ENCODE peak calls at places on chromosomes 1 and 21, in four cellular contexts. One of them, this sample, is unnamed.

GRCh38 chr1:24459551-24460266 is 42.9 kb upstream of the RCAN3 start:
- DNase-seq in CD8-positive, alpha-beta T cell: no peak
- DNase-seq in H9: no peak
- DNase-seq in prostate gland: no peak
- DNase-seq in this sample: no peak

GRCh38 chr1:189708674-189709073 is 769.0 kb downstream of the BRINP3 start:
- DNase-seq in CD8-positive, alpha-beta T cell: no peak
- DNase-seq in H9: peak; percentile 57
- DNase-seq in prostate gland: no peak
- DNase-seq in this sample: no peak

GRCh38 chr1:12458571-12458970 is 159.4 kb downstream of the DHRS3 start:
- DNase-seq in CD8-positive, alpha-beta T cell: no peak
- DNase-seq in H9: no peak
- DNase-seq in prostate gland: no peak
- DNase-seq in this sample: no peak

GRCh38 chr1:16237343-16237830 is 404 bp upstream of the CPLANE2 start:
- DNase-seq in CD8-positive, alpha-beta T cell: no peak
- DNase-seq in H9: no peak
- DNase-seq in prostate gland: no peak
- DNase-seq in this sample: no peak

GRCh38 chr1:61449410-61449809 is 275.5 kb downstream of the TM2D1 start:
- DNase-seq in CD8-positive, alpha-beta T cell: no peak
- DNase-seq in H9: no peak
- DNase-seq in prostate gland: no peak
- DNase-seq in this sample: no peak

GRCh38 chr1:17359031-17359430 is 13.0 kb upstream of the PADI6 start:
- DNase-seq in CD8-positive, alpha-beta T cell: no peak
- DNase-seq in H9: peak; percentile 52
- DNase-seq in prostate gland: no peak
- DNase-seq in this sample: no peak

GRCh38 chr1:28074892-28075511 is 13.4 kb downstream of the EYA3 start:
- DNase-seq in CD8-positive, alpha-beta T cell: no peak
- DNase-seq in H9: no peak
- DNase-seq in prostate gland: no peak
- DNase-seq in this sample: no peak

GRCh38 chr1:153597206-153597605 is 15.7 kb downstream of the S100A16 start:
- DNase-seq in CD8-positive, alpha-beta T cell: no peak
- DNase-seq in H9: no peak
- DNase-seq in prostate gland: no peak
- DNase-seq in this sample: no peak

GRCh38 chr21:44258056-44258725 is 3.5 kb downstream of the DNMT3L start:
- DNase-seq in CD8-positive, alpha-beta T cell: no peak
- DNase-seq in H9: no peak
- DNase-seq in prostate gland: no peak
- DNase-seq in this sample: no peak

GRCh38 chr1:31814631-31815306 is 1.1 kb downstream of the SPOCD1 start:
- DNase-seq in CD8-positive, alpha-beta T cell: no peak
- DNase-seq in H9: no peak
- DNase-seq in prostate gland: no peak
- DNase-seq in this sample: no peak

GRCh38 chr1:229266832-229267500 is 3.9 kb upstream of the RAB4A start:
- DNase-seq in CD8-positive, alpha-beta T cell: no peak
- DNase-seq in H9: no peak
- DNase-seq in prostate gland: no peak
- DNase-seq in this sample: no peak

GRCh38 chr1:246161626-246162025 is 345.5 kb downstream of the SMYD3 start:
- DNase-seq in CD8-positive, alpha-beta T cell: no peak
- DNase-seq in H9: no peak
- DNase-seq in prostate gland: no peak
- DNase-seq in this sample: no peak

GRCh38 chr1:66396212-66396890 is 137.6 kb upstream of the SGIP1 start:
- DNase-seq in CD8-positive, alpha-beta T cell: no peak
- DNase-seq in H9: no peak
- DNase-seq in prostate gland: no peak
- DNase-seq in this sample: no peak

GRCh38 chr1:229041946-229042345 is 229.0 kb upstream of the RAB4A start:
- DNase-seq in CD8-positive, alpha-beta T cell: no peak
- DNase-seq in H9: no peak
- DNase-seq in prostate gland: no peak
- DNase-seq in this sample: no peak

GRCh38 chr1:43975249-43975961 is 645 bp downstream of the ATP6V0B start:
- DNase-seq in CD8-positive, alpha-beta T cell: peak; percentile 39
- DNase-seq in H9: no peak
- DNase-seq in prostate gland: peak; percentile 81
- DNase-seq in this sample: no peak

GRCh38 chr1:166379447-166379846 is 212.6 kb upstream of the FAM78B start:
- DNase-seq in CD8-positive, alpha-beta T cell: no peak
- DNase-seq in H9: no peak
- DNase-seq in prostate gland: no peak
- DNase-seq in this sample: no peak

GRCh38 chr1:60436148-60436547 is 362.6 kb upstream of the C1orf87 start:
- DNase-seq in CD8-positive, alpha-beta T cell: no peak
- DNase-seq in H9: no peak
- DNase-seq in prostate gland: no peak
- DNase-seq in this sample: no peak

GRCh38 chr1:225498539-225499135 is 70.8 kb upstream of the LBR start:
- DNase-seq in CD8-positive, alpha-beta T cell: no peak
- DNase-seq in H9: no peak
- DNase-seq in prostate gland: no peak
- DNase-seq in this sample: no peak

GRCh38 chr1:85655315-85655714 is 52.9 kb downstream of the ZNHIT6 start:
- DNase-seq in CD8-positive, alpha-beta T cell: no peak
- DNase-seq in H9: no peak
- DNase-seq in prostate gland: no peak
- DNase-seq in this sample: no peak

GRCh38 chr1:155126494-155127104 is 1.1 kb upstream of the EFNA1 start:
- DNase-seq in CD8-positive, alpha-beta T cell: peak; percentile 41
- DNase-seq in H9: peak; percentile 49
- DNase-seq in prostate gland: peak; percentile 54
- DNase-seq in this sample: peak; percentile 9

GRCh38 chr1:155125946-155126493 is 1.7 kb upstream of the EFNA1 start:
- DNase-seq in CD8-positive, alpha-beta T cell: no peak
- DNase-seq in H9: peak; percentile 43
- DNase-seq in prostate gland: peak; percentile 75
- DNase-seq in this sample: no peak

GRCh38 chr1:155127672-155128468 is at the start of gene EFNA1:
- DNase-seq in CD8-positive, alpha-beta T cell: peak; percentile 48
- DNase-seq in H9: peak; percentile 56
- DNase-seq in prostate gland: peak; percentile 85
- DNase-seq in this sample: peak; percentile 9

GRCh38 chr1:155128469-155128754 is 736 bp downstream of the EFNA1 start:
- DNase-seq in CD8-positive, alpha-beta T cell: no peak
- DNase-seq in H9: no peak
- DNase-seq in prostate gland: no peak
- DNase-seq in this sample: no peak

DNA sequence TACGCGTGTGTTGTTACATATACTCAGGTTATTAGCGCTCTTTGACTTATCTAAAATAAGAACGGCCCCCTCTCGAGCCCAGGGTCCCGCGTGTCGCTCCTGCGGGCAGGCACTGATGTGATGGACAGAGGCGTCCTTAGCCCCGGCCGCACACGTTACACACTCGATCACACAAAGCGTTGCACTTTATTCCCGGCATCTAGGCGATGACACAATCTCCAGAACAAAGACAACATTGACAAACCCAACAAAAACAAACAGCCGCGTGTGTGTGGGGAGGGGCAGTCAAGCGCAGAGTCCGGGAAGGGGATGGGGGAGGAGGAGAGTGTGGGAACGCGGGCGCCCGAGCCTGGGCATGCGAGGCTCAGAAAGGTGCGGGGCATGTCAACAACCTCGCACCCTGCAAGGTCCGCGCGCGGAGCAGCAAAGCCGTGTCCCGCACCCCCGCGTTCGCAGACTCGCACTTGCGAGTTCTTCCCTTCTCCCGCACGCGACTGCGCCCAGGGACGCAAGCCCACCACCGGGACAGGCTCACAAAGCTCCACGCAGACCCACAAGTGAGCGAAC is 488 bp upstream of the EFNA1 start:
- DNase-seq in CD8-positive, alpha-beta T cell: peak; percentile 26
- DNase-seq in H9: peak; percentile 52
- DNase-seq in prostate gland: peak; percentile 93
- DNase-seq in this sample: no peak
- H3K27me3 ChIP-seq in CD8-positive, alpha-beta T cell: no peaks in the 10 kb centered on the region
- H3K27me3 ChIP-seq in H9: peaks cover 34% of the 10 kb centered on the region
- H3K27me3 ChIP-seq in prostate gland: no peaks in the 10 kb centered on the region
- H3K27me3 ChIP-seq in this sample: peaks cover 9% of the 10 kb centered on the region

GRCh38 chr1:231420299-231420958 is 1.7 kb downstream of the EGLN1 start:
- DNase-seq in CD8-positive, alpha-beta T cell: no peak
- DNase-seq in H9: no peak
- DNase-seq in prostate gland: no peak
- DNase-seq in this sample: no peak

GRCh38 chr1:231421971-231422797 is at the start of gene EGLN1:
- DNase-seq in CD8-positive, alpha-beta T cell: peak; percentile 79
- DNase-seq in H9: peak; percentile 76
- DNase-seq in prostate gland: peak; percentile 76
- DNase-seq in this sample: peak; percentile 68

GRCh38 chr1:231419738-231420298 is 2.3 kb downstream of the EGLN1 start:
- DNase-seq in CD8-positive, alpha-beta T cell: no peak
- DNase-seq in H9: no peak
- DNase-seq in prostate gland: no peak
- DNase-seq in this sample: no peak

GRCh38 chr1:231421616-231421970 is 494 bp downstream of the EGLN1 start:
- DNase-seq in CD8-positive, alpha-beta T cell: peak; percentile 42
- DNase-seq in H9: peak; percentile 47
- DNase-seq in prostate gland: peak; percentile 17
- DNase-seq in this sample: peak; percentile 27

DNA sequence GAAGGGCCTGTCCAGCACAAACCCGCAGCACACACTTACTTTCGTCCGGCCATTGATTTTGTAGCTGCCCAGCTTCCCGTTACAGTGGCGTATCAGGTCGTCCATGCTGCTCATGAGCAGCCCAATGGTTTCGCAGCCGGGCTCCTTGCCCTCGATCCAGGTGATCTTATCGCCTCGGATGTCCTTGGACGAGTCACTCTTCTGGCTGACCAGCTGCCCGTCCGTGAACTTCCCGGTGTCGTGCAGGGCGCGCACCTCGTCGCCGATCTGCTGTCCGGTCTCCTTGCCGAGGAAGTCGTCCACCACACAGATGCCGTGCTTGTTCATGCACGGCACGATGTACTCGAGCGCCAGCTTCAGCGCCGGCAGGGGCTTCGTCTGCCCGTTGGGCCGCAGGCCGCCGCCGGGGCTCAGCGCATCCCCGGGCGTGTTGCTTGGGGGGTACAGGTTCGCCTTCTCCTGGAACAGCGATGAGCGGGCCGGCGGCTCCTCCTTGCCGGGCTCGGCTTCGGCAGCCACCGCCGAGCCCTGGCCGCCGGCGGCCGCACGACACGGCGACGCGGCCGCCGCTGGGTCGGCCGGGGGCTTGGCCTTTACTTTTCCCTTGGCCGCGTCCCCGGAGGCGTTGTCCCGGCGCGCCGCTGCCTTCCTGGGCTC is 1.0 kb downstream of the EGLN1 start:
- DNase-seq in CD8-positive, alpha-beta T cell: peak; percentile 41
- DNase-seq in H9: peak; percentile 64
- DNase-seq in prostate gland: peak; percentile 26
- DNase-seq in this sample: peak; percentile 8
- H3K4me1 ChIP-seq in CD8-positive, alpha-beta T cell: peaks cover 50% of the 10 kb centered on the region
- H3K4me1 ChIP-seq in H9: no peaks in the 10 kb centered on the region
- H3K4me1 ChIP-seq in prostate gland: peaks cover 3% of the 10 kb centered on the region
- H3K4me1 ChIP-seq in this sample: peaks cover 27% of the 10 kb centered on the region

GRCh38 chr1:47580451-47580980 is 142.7 kb downstream of the FOXD2 start:
- DNase-seq in CD8-positive, alpha-beta T cell: no peak
- DNase-seq in H9: peak; percentile 22
- DNase-seq in prostate gland: no peak
- DNase-seq in this sample: no peak

GRCh38 chr1:47582891-47583608 is 145.2 kb downstream of the FOXD2 start:
- DNase-seq in CD8-positive, alpha-beta T cell: no peak
- DNase-seq in H9: peak; percentile 28
- DNase-seq in prostate gland: no peak
- DNase-seq in this sample: no peak

GRCh38 chr1:47587891-47588582 is 150.2 kb downstream of the FOXD2 start:
- DNase-seq in CD8-positive, alpha-beta T cell: no peak
- DNase-seq in H9: peak; percentile 25
- DNase-seq in prostate gland: no peak
- DNase-seq in this sample: no peak

GRCh38 chr1:47585141-47585902 is 147.5 kb downstream of the FOXD2 start:
- DNase-seq in CD8-positive, alpha-beta T cell: peak; percentile 2
- DNase-seq in H9: no peak
- DNase-seq in prostate gland: no peak
- DNase-seq in this sample: no peak

DNA sequence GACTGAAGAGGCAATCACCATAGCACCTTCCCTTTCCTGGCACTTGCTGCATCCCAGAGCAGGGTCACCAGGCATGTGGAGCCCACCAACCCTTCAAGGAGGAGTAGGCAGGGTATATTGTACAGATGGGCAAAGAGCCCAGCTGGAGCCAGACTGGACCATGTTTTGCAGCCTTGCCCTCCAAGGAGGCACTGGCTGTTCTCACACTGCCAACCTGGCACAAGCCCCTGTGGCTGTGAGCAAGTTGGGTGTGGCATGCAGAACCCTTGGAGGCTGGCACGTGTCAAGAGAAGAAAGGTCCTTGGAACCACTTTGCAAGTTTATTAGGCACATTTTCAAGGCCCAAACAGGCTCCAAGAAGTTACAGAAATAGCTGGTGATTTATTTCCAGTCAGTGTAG is 146.4 kb downstream of the FOXD2 start:
- DNase-seq in CD8-positive, alpha-beta T cell: peak; percentile 4
- DNase-seq in H9: peak; percentile 6
- DNase-seq in prostate gland: no peak
- DNase-seq in this sample: no peak
- H3K27me3 ChIP-seq in CD8-positive, alpha-beta T cell: no peaks in the 10 kb centered on the region
- H3K27me3 ChIP-seq in H9: peaks cover 2% of the 10 kb centered on the region
- H3K27me3 ChIP-seq in prostate gland: no peaks in the 10 kb centered on the region
- H3K27me3 ChIP-seq in this sample: no peaks in the 10 kb centered on the region

GRCh38 chr1:51664412-51665240 is 47.7 kb downstream of the OSBPL9 start:
- DNase-seq in CD8-positive, alpha-beta T cell: no peak
- DNase-seq in H9: no peak
- DNase-seq in prostate gland: no peak
- DNase-seq in this sample: no peak
- H3K4me1 ChIP-seq in CD8-positive, alpha-beta T cell: no peaks in the 10 kb centered on the region
- H3K4me1 ChIP-seq in H9: no peaks in the 10 kb centered on the region
- H3K4me1 ChIP-seq in prostate gland: peaks cover 5% of the 10 kb centered on the region
- H3K4me1 ChIP-seq in this sample: no peaks in the 10 kb centered on the region

DNA sequence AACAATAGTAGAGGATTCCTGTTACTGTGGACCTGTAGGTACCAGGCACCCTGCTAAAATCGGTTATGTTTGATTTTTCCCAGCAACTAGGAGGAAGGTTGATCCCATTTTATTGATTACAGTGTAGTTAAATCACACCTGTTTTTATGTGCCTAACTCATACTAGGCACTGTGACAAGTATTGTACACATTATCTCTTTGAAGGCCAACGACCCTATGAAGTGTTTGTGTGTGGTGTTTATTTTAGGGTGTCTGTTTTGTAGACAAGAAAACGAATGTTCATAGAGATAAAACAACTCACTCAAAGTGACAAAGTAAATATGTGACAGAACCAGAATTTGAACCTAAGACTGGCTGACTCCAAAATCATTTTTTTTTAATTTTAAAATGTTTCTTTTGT is 49.5 kb downstream of the FGGY start:
- DNase-seq in CD8-positive, alpha-beta T cell: no peak
- DNase-seq in H9: no peak
- DNase-seq in prostate gland: no peak
- DNase-seq in this sample: no peak
- H3K27me3 ChIP-seq in CD8-positive, alpha-beta T cell: no peaks in the 10 kb centered on the region
- H3K27me3 ChIP-seq in H9: no peaks in the 10 kb centered on the region
- H3K27me3 ChIP-seq in prostate gland: no peaks in the 10 kb centered on the region
- H3K27me3 ChIP-seq in this sample: no peaks in the 10 kb centered on the region